ENCODE peak calls at places on chromosomes 12 and 14, in ten cellular contexts. R, X, Y, N, A, B, L, P, W and T are unnamed samples.

GRCh38 chr12:26018926-26019325 is 60.4 kb downstream of the RASSF8 start:
- DNase-seq in R (no peak), X (no peak), Y (no peak), N (no peak), A (no peak), B (no peak), L (no peak), P (no peak), W (peak; percentile 37), T (no peak)

GRCh38 chr12:7001921-7002591 is 16.2 kb downstream of the LPCAT3 start:
- DNase-seq in R (no peak), X (no peak), Y (no peak), N (no peak), A (no peak), B (no peak), L (no peak), P (no peak), W (no peak), T (no peak)

GRCh38 chr14:81400202-81400678 is at the start of gene STON2:
- DNase-seq in R (peak; percentile 72), X (peak; percentile 36), Y (no peak), N (no peak), A (no peak), B (no peak), L (no peak), P (peak; percentile 34), W (peak; percentile 73), T (peak; percentile 28)

GRCh38 chr12:75751769-75752471 is 240.5 kb upstream of the KRR1 start:
- DNase-seq in R (no peak), X (no peak), Y (no peak), N (no peak), A (no peak), B (peak; percentile 37), L (no peak), P (no peak), W (no peak), T (no peak)

GRCh38 chr12:57216014-57216891 is at the start of gene NXPH4:
- DNase-seq in R (no peak), X (peak; percentile 94), Y (no peak), N (peak; percentile 47), A (peak; percentile 70), B (no peak), L (no peak), P (peak; percentile 67), W (no peak), T (no peak)

GRCh38 chr14:98269533-98269932 is 1002.5 kb downstream of the BCL11B start:
- DNase-seq in R (no peak), X (no peak), Y (no peak), N (no peak), A (no peak), B (no peak), L (no peak), P (no peak), W (no peak), T (no peak)

GRCh38 chr14:37051153-37051552 is 121.3 kb downstream of the SLC25A21 start:
- DNase-seq in R (no peak), X (no peak), Y (no peak), N (no peak), A (no peak), B (no peak), L (no peak), P (no peak), W (no peak), T (no peak)

GRCh38 chr12:10501031-10501430 is 4.7 kb upstream of the EIF2S3B start:
- DNase-seq in R (no peak), X (no peak), Y (no peak), N (no peak), A (no peak), B (no peak), L (no peak), P (no peak), W (peak; percentile 21), T (peak; percentile 0)

GRCh38 chr14:53792909-53793308 is 163.7 kb downstream of the BMP4 start:
- DNase-seq in R (no peak), X (no peak), Y (no peak), N (no peak), A (peak; percentile 8), B (no peak), L (no peak), P (no peak), W (no peak), T (no peak)

GRCh38 chr12:124487065-124487833 is 80.2 kb downstream of the NCOR2 start:
- DNase-seq in R (no peak), X (peak; percentile 69), Y (no peak), N (no peak), A (no peak), B (no peak), L (no peak), P (no peak), W (no peak), T (no peak)

GRCh38 chr14:93299831-93300230 is 33.0 kb downstream of the BTBD7 start:
- DNase-seq in R (no peak), X (no peak), Y (no peak), N (no peak), A (no peak), B (no peak), L (no peak), P (no peak), W (peak; percentile 7), T (no peak)

GRCh38 chr12:121227294-121227693 is 17.4 kb downstream of the P2RX4 start:
- DNase-seq in R (no peak), X (no peak), Y (no peak), N (no peak), A (no peak), B (peak; percentile 63), L (peak; percentile 85), P (peak; percentile 81), W (no peak), T (no peak)
- TF ChIP-seq CTCF in R (no peak), X (no peak), Y (no peak), N (no peak), A (no peak), B (no peak), L (no peak), P (no peak), W (no peak), T (no peak)

GRCh38 chr12:12885060-12885792 is 6.1 kb upstream of the GPRC5A start:
- DNase-seq in R (no peak), X (peak; percentile 14), Y (no peak), N (no peak), A (peak; percentile 18), B (no peak), L (no peak), P (no peak), W (no peak), T (no peak)
- H3K4me3 ChIP-seq in R (no peak overlapping the region), X (no peak overlapping the region), Y (no peak overlapping the region), N (no peak overlapping the region), A (no peak overlapping the region), B (no peak overlapping the region), L (no peak overlapping the region), P (no peak overlapping the region), W (no peak overlapping the region), T (no peak overlapping the region)

GRCh38 chr12:51217968-51218606 is at the start of gene POU6F1:
- DNase-seq in R (peak; percentile 28), X (peak; percentile 93), Y (peak; percentile 56), N (peak; percentile 78), A (peak; percentile 87), B (peak; percentile 57), L (peak; percentile 90), P (peak; percentile 83), W (peak; percentile 73), T (peak; percentile 38)

GRCh38 chr12:51216652-51217051 is 1.2 kb downstream of the POU6F1 start:
- DNase-seq in R (no peak), X (no peak), Y (no peak), N (no peak), A (peak; percentile 31), B (no peak), L (no peak), P (no peak), W (no peak), T (no peak)

GRCh38 chr12:51219345-51219744 is 1.5 kb upstream of the POU6F1 start:
- DNase-seq in R (no peak), X (no peak), Y (no peak), N (no peak), A (no peak), B (peak; percentile 57), L (no peak), P (no peak), W (no peak), T (no peak)

GRCh38 chr12:51218607-51219161 is 822 bp upstream of the POU6F1 start:
- DNase-seq in R (no peak), X (peak; percentile 57), Y (no peak), N (peak; percentile 30), A (peak; percentile 21), B (peak; percentile 41), L (no peak), P (peak; percentile 53), W (no peak), T (no peak)

DNA sequence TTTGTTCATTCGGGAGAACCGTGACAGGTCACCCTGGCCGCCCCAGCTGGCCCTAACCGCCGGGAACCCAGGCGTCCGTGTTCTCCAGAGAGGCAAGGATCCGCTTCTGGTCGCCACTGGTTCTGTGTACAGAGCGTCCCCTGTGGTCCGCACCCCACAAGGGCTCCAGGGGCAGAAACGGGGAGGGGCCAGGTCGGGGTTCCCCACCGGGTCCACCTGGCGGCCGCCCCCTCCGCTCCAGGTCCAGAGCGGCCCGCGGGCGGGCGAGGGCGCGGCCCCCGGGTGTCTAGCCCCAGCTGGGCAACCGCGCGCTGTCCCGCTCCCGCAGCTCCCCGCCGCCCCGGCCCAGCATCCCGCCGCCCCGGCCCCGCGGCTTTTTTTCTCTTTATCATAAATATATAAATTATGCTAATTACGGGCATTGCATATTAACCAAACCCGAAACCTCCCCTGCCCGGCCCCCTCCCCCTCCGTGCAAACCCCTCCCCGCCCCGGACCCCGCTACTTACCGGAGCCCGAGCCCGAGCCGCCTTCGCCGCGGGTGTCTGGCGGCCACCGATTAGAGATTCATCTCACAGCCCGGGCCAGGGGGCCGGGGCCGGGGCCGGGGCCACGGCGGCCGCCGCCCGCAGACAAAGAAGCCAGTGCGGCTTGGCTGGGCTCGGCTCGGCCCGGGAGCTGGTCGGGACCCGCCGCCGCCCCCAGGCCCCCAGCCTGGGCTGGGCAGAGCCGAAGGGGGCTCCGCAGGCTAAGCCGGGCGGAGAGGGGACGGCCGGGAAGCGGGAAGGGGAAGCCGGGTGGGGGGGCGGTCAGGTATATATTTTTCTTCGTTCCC is 512 bp downstream of the POU6F1 start:
- DNase-seq in R (no peak), X (peak; percentile 95), Y (peak; percentile 56), N (peak; percentile 65), A (peak; percentile 69), B (no peak), L (peak; percentile 87), P (peak; percentile 71), W (no peak), T (no peak)
- TF ChIP-seq CTCF in R (peak; percentile 25), X (peak; percentile 59), Y (peak; percentile 15), N (peak; percentile 43), A (peak; percentile 30), B (peak; percentile 55), L (peak; percentile 33), P (no peak), W (peak; percentile 28), T (peak; percentile 19)

DNA sequence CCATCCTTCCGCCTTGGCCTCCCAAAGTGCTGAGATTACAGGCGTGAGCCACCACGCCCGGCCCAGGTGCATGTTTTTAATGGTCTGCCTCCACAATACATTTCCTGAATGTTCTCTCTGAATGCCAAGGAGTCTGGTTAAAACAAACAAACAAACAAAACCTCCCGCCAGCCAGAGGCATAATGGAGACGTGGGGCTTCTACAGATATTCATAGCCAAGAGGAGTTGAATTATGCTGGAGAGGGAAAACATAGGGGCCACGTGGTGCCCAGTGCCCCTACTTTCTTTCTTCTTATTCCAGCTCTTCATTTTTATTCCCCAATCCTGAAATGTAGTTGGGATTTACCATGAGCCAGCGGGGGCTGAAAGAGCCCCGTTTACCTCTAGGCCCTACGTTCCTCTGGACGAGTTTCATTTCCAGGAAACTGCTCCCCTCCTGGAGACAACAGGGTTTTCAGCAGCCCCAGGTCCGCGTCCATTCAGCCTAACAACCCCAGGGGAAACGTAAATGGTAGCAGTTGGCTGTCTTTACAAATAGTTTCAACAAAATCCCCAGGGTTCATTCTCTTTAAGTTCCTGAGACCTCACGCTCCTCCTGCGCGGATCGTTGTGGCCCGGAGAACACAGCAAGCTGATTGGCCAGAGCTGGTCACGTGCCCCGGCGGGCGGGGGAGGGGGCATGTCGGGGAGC is 108.5 kb upstream of the ESRRB start:
- DNase-seq in R (no peak), X (no peak), Y (peak; percentile 32), N (peak; percentile 73), A (peak; percentile 42), B (no peak), L (peak; percentile 84), P (peak; percentile 71), W (peak; percentile 27), T (no peak)
- H3K4me3 ChIP-seq in R (peak overlapping the region; percentile 31), X (no peak overlapping the region), Y (peak overlapping the region; percentile 67), N (peak overlapping the region; percentile 34), A (no peak overlapping the region), B (no peak overlapping the region), L (peak overlapping the region; percentile 48), P (no peak overlapping the region), W (peak overlapping the region; percentile 61), T (peak overlapping the region; percentile 43)